ENCODE peak calls at places on chromosomes 12 and 14, in five cellular contexts. J is AG08395; E is ELR; M is Right ventricle myocardium superior; G is stimulated activated naive CD8-positive, alpha-beta T cell treated with anti-CD3 and anti-CD28 coated beads, Interleukin-15, amount 100 ng/mL, for 72 hours. Q is an unnamed sample.

GRCh38 chr12:24845615-24846014 is 103.3 kb downstream of the BCAT1 start:
- DNase-seq in J (no peak), E (peak), M (no peak), G (no peak), Q (no peak)

GRCh38 chr14:93430319-93430801 is 379 bp upstream of the UNC79 start:
- DNase-seq in J (no peak), E (no peak), M (no peak), G (no peak), Q (peak)

GRCh38 chr14:22099942-22100763 is 426.5 kb upstream of the OR4E1 start:
- DNase-seq in J (no peak), E (peak), M (peak), G (peak), Q (peak)

GRCh38 chr12:98399532-98399931 is 115.9 kb upstream of the TMPO start:
- DNase-seq in J (peak), E (peak), M (no peak), G (peak), Q (no peak)

GRCh38 chr14:90168425-90169105 is 87.8 kb upstream of the PSMC1 start:
- DNase-seq in J (peak), E (peak), M (no peak), G (no peak), Q (peak)

GRCh38 chr12:46900734-46901463 is 75.1 kb upstream of the SLC38A4 start:
- DNase-seq in J (no peak), E (no peak), M (no peak), G (no peak), Q (no peak)

GRCh38 chr12:105420659-105421240 is 90.3 kb downstream of the C12orf75 start:
- DNase-seq in J (peak), E (peak), M (peak), G (peak), Q (peak)

GRCh38 chr12:54140958-54141388 is 47.8 kb downstream of the SMUG1 start:
- DNase-seq in J (peak), E (no peak), M (peak), G (no peak), Q (peak)

GRCh38 chr14:106513302-106513701 is 986.9 kb downstream of the TMEM121 start:
- DNase-seq in J (no peak), E (no peak), M (no peak), G (no peak), Q (no peak)

GRCh38 chr14:71749613-71750238 is 182.5 kb upstream of the RGS6 start:
- DNase-seq in J (no peak), E (no peak), M (no peak), G (no peak), Q (no peak)

GRCh38 chr12:120971299-120972180 is 6.8 kb upstream of the HNF1A start:
- DNase-seq in J (peak), E (peak), M (no peak), G (peak), Q (peak)

GRCh38 chr12:123799227-123799626 is 37.1 kb downstream of the DNAH10 start:
- DNase-seq in J (no peak), E (no peak), M (no peak), G (no peak), Q (no peak)

GRCh38 chr12:65540140-65540539 is 261.7 kb downstream of the MSRB3 start:
- DNase-seq in J (no peak), E (no peak), M (no peak), G (no peak), Q (no peak)

GRCh38 chr14:51203881-51204280 is 36.2 kb upstream of the TMX1 start:
- DNase-seq in J (no peak), E (no peak), M (no peak), G (no peak), Q (no peak)

GRCh38 chr12:114744696-114745095 is 60.7 kb upstream of the TBX3 start:
- DNase-seq in J (peak), E (no peak), M (no peak), G (no peak), Q (no peak)

GRCh38 chr12:5965950-5966383 is 20.9 kb upstream of the ANO2 start:
- DNase-seq in J (peak), E (peak), M (peak), G (peak), Q (peak)

GRCh38 chr14:67461341-67461985 is 27.1 kb downstream of the TMEM229B start:
- DNase-seq in J (no peak), E (peak), M (no peak), G (no peak), Q (no peak)

GRCh38 chr14:102464006-102464405 is 45.6 kb downstream of the ANKRD9 start:
- DNase-seq in J (no peak), E (no peak), M (no peak), G (no peak), Q (no peak)

GRCh38 chr14:84036863-84037262 is 1493.1 kb upstream of the FLRT2 start:
- DNase-seq in J (peak), E (peak), M (no peak), G (no peak), Q (no peak)

GRCh38 chr12:131631230-131631629 is 79.7 kb upstream of the SFSWAP start:
- DNase-seq in J (no peak), E (no peak), M (no peak), G (no peak), Q (no peak)

GRCh38 chr12:73112035-73112816 is 840.1 kb downstream of the TRHDE start:
- DNase-seq in J (no peak), E (no peak), M (no peak), G (no peak), Q (no peak)

GRCh38 chr14:59123975-59124374 is 64.5 kb upstream of the DAAM1 start:
- DNase-seq in J (peak), E (peak), M (no peak), G (no peak), Q (no peak)

GRCh38 chr12:6699989-6700645 is 498 bp downstream of the PIANP start:
- DNase-seq in J (peak), E (peak), M (no peak), G (no peak), Q (peak)

GRCh38 chr12:124992874-124993567 is 424 bp upstream of the BRI3BP start:
- DNase-seq in J (no peak), E (peak), M (no peak), G (peak), Q (peak)

GRCh38 chr14:24903337-24903736 is 146.6 kb downstream of the STXBP6 start:
- DNase-seq in J (peak), E (peak), M (no peak), G (no peak), Q (no peak)

GRCh38 chr12:47577213-47577612 is 128.6 kb downstream of the RPAP3 start:
- DNase-seq in J (no peak), E (no peak), M (no peak), G (no peak), Q (no peak)

GRCh38 chr12:67632005-67632404 is 16.5 kb upstream of the DYRK2 start:
- DNase-seq in J (no peak), E (no peak), M (no peak), G (no peak), Q (no peak)

GRCh38 chr12:46300906-46301305 is 32.1 kb upstream of the SLC38A1 start:
- DNase-seq in J (no peak), E (no peak), M (peak), G (no peak), Q (no peak)

GRCh38 chr14:29320261-29320660 is 553.7 kb downstream of the FOXG1 start:
- DNase-seq in J (no peak), E (peak), M (no peak), G (no peak), Q (no peak)

GRCh38 chr14:75559451-75560187 is 18.8 kb upstream of the FLVCR2 start:
- DNase-seq in J (peak), E (peak), M (peak), G (peak), Q (no peak)

GRCh38 chr12:94644622-94645021 is 5.7 kb downstream of the TMCC3 start:
- DNase-seq in J (no peak), E (peak), M (no peak), G (no peak), Q (peak)

Q was measured in osteoblast.